ENCODE peak calls at places on chromosomes 1 and 21, in nine cellular contexts. Z is NCI-H1092 treated with DMSO at 0.1 percent for 48 hours, H is GM06990, P is ovary, I is C1 segment of cervical spinal cord, O is BJ, F is ACHN, S is NCI-H2171 treated with DMSO at 0.1 percent for 48 hours, A is GM23248. R is an unnamed sample.

GRCh38 chr1:246566808-246567154 is 525 bp downstream of the CNST start:
- DNase-seq in Z (no peak), H (no peak), P (no peak), I (peak; percentile 53), O (no peak), F (no peak), S (peak; percentile 85), A (no peak), R (no peak)

GRCh38 chr21:34887729-34888568 is 161.2 kb downstream of the RUNX1 start:
- DNase-seq in Z (peak; percentile 32), H (peak; percentile 88), P (peak; percentile 73), I (no peak), O (peak; percentile 80), F (peak; percentile 85), S (peak; percentile 53), A (peak; percentile 99), R (peak; percentile 99)

GRCh38 chr21:44405091-44405947 is 50.0 kb upstream of the LRRC3 start:
- DNase-seq in Z (no peak), H (no peak), P (no peak), I (no peak), O (no peak), F (no peak), S (no peak), A (no peak), R (no peak)

GRCh38 chr1:207049974-207050391 is 1.0 kb downstream of the YOD1 start:
- DNase-seq in Z (peak; percentile 60), H (peak; percentile 65), P (no peak), I (peak; percentile 16), O (no peak), F (peak; percentile 71), S (peak; percentile 59), A (peak; percentile 82), R (no peak)

GRCh38 chr1:30906631-30907389 is 1.7 kb downstream of the SDC3 start:
- DNase-seq in Z (no peak), H (no peak), P (no peak), I (no peak), O (no peak), F (no peak), S (no peak), A (no peak), R (peak; percentile 58)

GRCh38 chr1:71428029-71428428 is 347.2 kb upstream of the ZRANB2 start:
- DNase-seq in Z (peak; percentile 84), H (no peak), P (no peak), I (no peak), O (no peak), F (no peak), S (no peak), A (no peak), R (no peak)

GRCh38 chr1:11273595-11274234 is 717 bp downstream of the UBIAD1 start:
- DNase-seq in Z (no peak), H (no peak), P (no peak), I (no peak), O (no peak), F (peak; percentile 6), S (no peak), A (no peak), R (no peak)

GRCh38 chr1:229209816-229210215 is 61.1 kb upstream of the RAB4A start:
- DNase-seq in Z (no peak), H (no peak), P (no peak), I (no peak), O (no peak), F (no peak), S (no peak), A (peak; percentile 4), R (no peak)

GRCh38 chr1:101738475-101738874 is 258.3 kb downstream of the OLFM3 start:
- DNase-seq in Z (no peak), H (no peak), P (no peak), I (no peak), O (no peak), F (no peak), S (no peak), A (peak; percentile 70), R (peak; percentile 79)

GRCh38 chr1:156709743-156710489 is 4.5 kb upstream of the CRABP2 start:
- DNase-seq in Z (peak; percentile 65), H (no peak), P (no peak), I (no peak), O (no peak), F (no peak), S (peak; percentile 70), A (peak; percentile 96), R (peak; percentile 97)

GRCh38 chr21:33932731-33933130 is 17.1 kb upstream of the ATP5PO start:
- DNase-seq in Z (no peak), H (no peak), P (no peak), I (no peak), O (no peak), F (no peak), S (no peak), A (no peak), R (no peak)

GRCh38 chr1:54989968-54990810 is 8.5 kb upstream of the BSND start:
- DNase-seq in Z (no peak), H (no peak), P (no peak), I (no peak), O (no peak), F (no peak), S (no peak), A (peak; percentile 17), R (peak; percentile 86)

GRCh38 chr1:92244376-92244775 is 26.7 kb downstream of the C1orf146 start:
- DNase-seq in Z (no peak), H (no peak), P (no peak), I (no peak), O (no peak), F (no peak), S (peak; percentile 13), A (peak; percentile 19), R (no peak)

GRCh38 chr1:156426015-156426414 is 57.0 kb downstream of the RHBG start:
- DNase-seq in Z (no peak), H (no peak), P (no peak), I (no peak), O (no peak), F (no peak), S (no peak), A (no peak), R (no peak)

GRCh38 chr1:182122265-182122664 is 60.8 kb upstream of the ZNF648 start:
- DNase-seq in Z (no peak), H (no peak), P (no peak), I (no peak), O (no peak), F (no peak), S (peak; percentile 20), A (no peak), R (no peak)

GRCh38 chr1:51576085-51576444 is 40.8 kb upstream of the OSBPL9 start:
- DNase-seq in Z (no peak), H (peak; percentile 32), P (no peak), I (no peak), O (no peak), F (no peak), S (no peak), A (no peak), R (no peak)

GRCh38 chr1:20223659-20224058 is 37.3 kb upstream of the PLA2G2C start:
- DNase-seq in Z (peak; percentile 76), H (no peak), P (no peak), I (no peak), O (no peak), F (no peak), S (no peak), A (no peak), R (no peak)

GRCh38 chr21:42997053-42997452 is 22.7 kb downstream of the PKNOX1 start:
- DNase-seq in Z (no peak), H (no peak), P (peak; percentile 63), I (no peak), O (peak; percentile 93), F (peak; percentile 76), S (no peak), A (peak; percentile 99), R (peak; percentile 95)

GRCh38 chr1:110383311-110383990 is 7.4 kb downstream of the SLC16A4 start:
- DNase-seq in Z (no peak), H (no peak), P (no peak), I (no peak), O (no peak), F (no peak), S (peak; percentile 13), A (peak; percentile 44), R (no peak)

GRCh38 chr1:1202831-1203560 is 3.4 kb downstream of the TNFRSF18 start:
- DNase-seq in Z (no peak), H (peak; percentile 15), P (no peak), I (no peak), O (no peak), F (no peak), S (peak; percentile 72), A (no peak), R (peak; percentile 88)

GRCh38 chr21:34260598-34260997 is 103.2 kb upstream of the KCNE2 start:
- DNase-seq in Z (no peak), H (no peak), P (no peak), I (no peak), O (no peak), F (no peak), S (no peak), A (no peak), R (no peak)

GRCh38 chr1:211192227-211192626 is 58.3 kb upstream of the KCNH1 start:
- DNase-seq in Z (no peak), H (no peak), P (no peak), I (no peak), O (no peak), F (no peak), S (no peak), A (no peak), R (no peak)

GRCh38 chr1:8352886-8353285 is 35.0 kb downstream of the SLC45A1 start:
- DNase-seq in Z (no peak), H (no peak), P (peak; percentile 33), I (no peak), O (no peak), F (no peak), S (no peak), A (no peak), R (peak; percentile 55)

GRCh38 chr1:43603004-43603403 is 46.9 kb upstream of the KDM4A start:
- DNase-seq in Z (no peak), H (no peak), P (no peak), I (no peak), O (no peak), F (no peak), S (no peak), A (no peak), R (no peak)

GRCh38 chr1:222420621-222421020 is 127.3 kb downstream of the HHIPL2 start:
- DNase-seq in Z (no peak), H (no peak), P (no peak), I (no peak), O (no peak), F (no peak), S (no peak), A (no peak), R (no peak)

GRCh38 chr1:179046808-179047636 is 21.3 kb downstream of the FAM20B start:
- DNase-seq in Z (no peak), H (no peak), P (no peak), I (no peak), O (no peak), F (no peak), S (no peak), A (peak; percentile 47), R (no peak)

GRCh38 chr1:240235521-240236288 is 144.0 kb downstream of the FMN2 start:
- DNase-seq in Z (no peak), H (no peak), P (no peak), I (no peak), O (no peak), F (no peak), S (no peak), A (peak; percentile 67), R (no peak)

GRCh38 chr1:29503441-29503840 is 267.1 kb downstream of the PTPRU start:
- DNase-seq in Z (peak; percentile 97), H (no peak), P (no peak), I (no peak), O (no peak), F (no peak), S (peak; percentile 99), A (no peak), R (no peak)

GRCh38 chr1:99963041-99963795 is 6.6 kb upstream of the SLC35A3 start:
- DNase-seq in Z (no peak), H (no peak), P (no peak), I (no peak), O (no peak), F (no peak), S (no peak), A (peak; percentile 71), R (peak; percentile 91)

GRCh38 chr1:81317191-81317590 is 483.5 kb upstream of the ADGRL2 start:
- DNase-seq in Z (no peak), H (no peak), P (no peak), I (no peak), O (no peak), F (no peak), S (no peak), A (no peak), R (no peak)

GRCh38 chr1:156497078-156497742 is 3.4 kb downstream of the MEF2D start:
- DNase-seq in Z (no peak), H (no peak), P (peak; percentile 26), I (no peak), O (no peak), F (no peak), S (no peak), A (peak; percentile 65), R (peak; percentile 75)

R was measured in osteoblast.